ENCODE peak calls at places on chromosomes 11 and 22, in nine cellular contexts. Q, F, V, R, B, K, M, L and C are unnamed samples.

GRCh38 chr11:34890089-34890488 is 26.1 kb downstream of the APIP start:
- DNase-seq in F (peak; percentile 45), L (no peak), K (no peak), R (peak; percentile 11), V (no peak), M (no peak), B (no peak), Q (no peak), C (no peak)

GRCh38 chr22:47055921-47056320 is 293.5 kb downstream of the TBC1D22A start:
- DNase-seq in L (no peak), Q (no peak), F (no peak), R (no peak), B (no peak), V (no peak), M (no peak), K (no peak), C (no peak)

GRCh38 chr11:44731685-44732411 is 5.1 kb downstream of the TSPAN18 start:
- DNase-seq in L (no peak), R (no peak), F (peak; percentile 62), M (no peak), K (no peak), B (no peak), V (peak; percentile 67), Q (no peak), C (no peak)

GRCh38 chr11:46238078-46238966 is 39.1 kb upstream of the CREB3L1 start:
- DNase-seq in Q (peak; percentile 53), R (peak; percentile 27), K (peak; percentile 43), B (no peak), F (peak; percentile 87), V (peak; percentile 77), M (peak; percentile 89), L (no peak), C (peak; percentile 53)

GRCh38 chr11:103338621-103339484 is 229.6 kb downstream of the DYNC2H1 start:
- DNase-seq in Q (peak; percentile 26), M (no peak), R (no peak), L (no peak), B (no peak), V (peak; percentile 64), F (peak; percentile 28), K (no peak), C (no peak)

GRCh38 chr11:45161252-45162063 is 15.0 kb downstream of the PRDM11 start:
- DNase-seq in B (no peak), F (no peak), R (no peak), M (peak; percentile 44), Q (no peak), L (no peak), V (peak; percentile 61), K (no peak), C (no peak)

GRCh38 chr11:12085371-12086251 is 24.8 kb upstream of the MICAL2 start:
- DNase-seq in M (no peak), V (no peak), Q (no peak), F (peak; percentile 44), B (no peak), R (peak; percentile 47), K (no peak), L (no peak), C (no peak)

GRCh38 chr11:130522284-130522961 is 74.0 kb downstream of the ADAMTS15 start:
- DNase-seq in F (peak; percentile 87), L (peak; percentile 84), B (no peak), V (peak; percentile 93), Q (peak; percentile 86), R (peak; percentile 80), K (peak; percentile 13), M (peak; percentile 95), C (no peak)

GRCh38 chr22:18950141-18950540 is 14.0 kb upstream of the PRODH start:
- DNase-seq in L (no peak), M (peak; percentile 8), V (no peak), K (no peak), F (no peak), Q (no peak), B (no peak), R (no peak), C (no peak)

GRCh38 chr11:48006301-48006992 is 26.1 kb downstream of the PTPRJ start:
- DNase-seq in Q (no peak), F (no peak), L (no peak), B (peak; percentile 88), R (peak; percentile 55), K (no peak), V (no peak), M (no peak), C (no peak)